ENCODE peak calls at places on chromosome 18, in seven cellular contexts. T is iPS-NIHi11, R is ecto neural progenitor cell, F is kidney glomerular epithelial cell, W is mesendoderm, D is NCI-H1417, C is AG08396. V is an unnamed sample.

GRCh38 chr18:27844416-27844792 is 332.5 kb downstream of the CDH2 start:
- DNase-seq in C (no peak), D (no peak), F (no peak), R (no peak), T (no peak), W (no peak), V (no peak)

GRCh38 chr18:79936641-79937040 is 14.8 kb downstream of the SLC66A2 start:
- DNase-seq in W (no peak), T (no peak), R (no peak), F (no peak), D (no peak), C (no peak), V (no peak)

GRCh38 chr18:73244411-73244810 is 376.6 kb upstream of the NETO1 start:
- DNase-seq in W (no peak), T (no peak), R (no peak), F (no peak), D (no peak), C (no peak), V (no peak)

GRCh38 chr18:62768172-62768943 is 53.0 kb downstream of the PHLPP1 start:
- DNase-seq in C (no peak), R (no peak), D (peak; percentile 62), W (no peak), F (no peak), T (no peak), V (no peak)

GRCh38 chr18:24629926-24630325 is 169.5 kb downstream of the HRH4 start:
- DNase-seq in W (no peak), C (no peak), F (no peak), D (no peak), R (no peak), T (no peak), V (no peak)

GRCh38 chr18:74065366-74065765 is 82.3 kb downstream of the FBXO15 start:
- DNase-seq in W (no peak), R (no peak), D (peak; percentile 47), C (no peak), F (no peak), T (no peak), V (no peak)

GRCh38 chr18:63148449-63149199 is 170.9 kb downstream of the BCL2 start:
- DNase-seq in F (peak; percentile 22), R (no peak), T (no peak), D (peak; percentile 61), W (no peak), C (peak; percentile 28), V (no peak)

GRCh38 chr18:23619388-23619873 is 33.1 kb upstream of the NPC1 start:
- DNase-seq in F (no peak), D (peak; percentile 67), C (peak; percentile 41), R (peak; percentile 61), T (no peak), W (peak; percentile 58), V (peak; percentile 70)

GRCh38 chr18:8301427-8302172 is 307.6 kb upstream of the RAB12 start:
- DNase-seq in T (no peak), C (no peak), W (no peak), R (no peak), F (no peak), D (peak; percentile 74), V (no peak)